ENCODE peak calls at places on chromosome 12, in four cellular contexts. O, G, E and V are unnamed samples.

GRCh38 chr12:40375076-40375475 is 150.3 kb downstream of the LRRK2 start:
- DNase-seq in O (peak; percentile 27), G (peak; percentile 1), E (no peak), V (no peak)

GRCh38 chr12:21607701-21608100 is 3.1 kb upstream of the GYS2 start:
- DNase-seq in O (peak; percentile 40), G (peak; percentile 55), E (peak; percentile 33), V (no peak)

GRCh38 chr12:89468648-89469326 is 55.8 kb downstream of the GALNT4 start:
- DNase-seq in O (no peak), G (no peak), E (no peak), V (peak; percentile 38)

GRCh38 chr12:39440101-39440500 is 2.8 kb downstream of the KIF21A start:
- DNase-seq in O (no peak), G (no peak), E (no peak), V (no peak)

GRCh38 chr12:73817161-73817560 is 720.5 kb upstream of the ATXN7L3B start:
- DNase-seq in O (no peak), G (no peak), E (no peak), V (no peak)

GRCh38 chr12:50101663-50102062 is 2.1 kb upstream of the GPD1 start:
- DNase-seq in O (peak; percentile 45), G (peak; percentile 46), E (peak; percentile 56), V (no peak)

GRCh38 chr12:80316141-80316700 is 127.8 kb upstream of the PTPRQ start:
- DNase-seq in O (peak; percentile 15), G (no peak), E (no peak), V (no peak)

GRCh38 chr12:66803972-66804371 is 125.1 kb upstream of the GRIP1 start:
- DNase-seq in O (no peak), G (no peak), E (peak; percentile 2), V (no peak)

GRCh38 chr12:104230704-104231103 is 15.1 kb downstream of the TXNRD1 start:
- DNase-seq in O (no peak), G (no peak), E (no peak), V (no peak)

GRCh38 chr12:48956279-48957140 is 777 bp downstream of the ARF3 start:
- DNase-seq in O (peak; percentile 98), G (peak; percentile 98), E (peak; percentile 97), V (peak; percentile 59)

GRCh38 chr12:58413794-58414193 is 472.4 kb downstream of the ATP23 start:
- DNase-seq in O (peak; percentile 86), G (peak; percentile 95), E (peak; percentile 75), V (no peak)

GRCh38 chr12:6333566-6333965 is 8.3 kb downstream of the TNFRSF1A start:
- DNase-seq in O (peak; percentile 97), G (peak; percentile 51), E (peak; percentile 84), V (no peak)

GRCh38 chr12:54983536-54984102 is 943 bp downstream of the TESPA1 start:
- DNase-seq in O (no peak), G (no peak), E (no peak), V (no peak)

GRCh38 chr12:130969223-130969622 is 15.5 kb downstream of the ADGRD1 start:
- DNase-seq in O (no peak), G (no peak), E (no peak), V (no peak)

GRCh38 chr12:6868211-6869048 is 1.1 kb downstream of the TPI1 start:
- DNase-seq in O (peak; percentile 18), G (no peak), E (peak; percentile 26), V (no peak)

GRCh38 chr12:93689076-93689834 is 12.1 kb downstream of the CRADD start:
- DNase-seq in O (peak; percentile 88), G (peak; percentile 87), E (no peak), V (no peak)

GRCh38 chr12:20520572-20520971 is 152.2 kb downstream of the PDE3A start:
- DNase-seq in O (no peak), G (no peak), E (no peak), V (no peak)

GRCh38 chr12:78293039-78293686 is 462.5 kb downstream of the NAV3 start:
- DNase-seq in O (peak; percentile 61), G (peak; percentile 11), E (no peak), V (no peak)

GRCh38 chr12:5434647-5434968 is 2.7 kb downstream of the NTF3 start:
- DNase-seq in O (no peak), G (no peak), E (no peak), V (no peak)

GRCh38 chr12:14403711-14404164 is 38.3 kb downstream of the ATF7IP start:
- DNase-seq in O (peak; percentile 60), G (peak; percentile 82), E (peak; percentile 93), V (peak; percentile 38)

GRCh38 chr12:13368971-13369370 is 172.4 kb downstream of the EMP1 start:
- DNase-seq in O (no peak), G (no peak), E (no peak), V (no peak)

GRCh38 chr12:67625004-67625403 is 23.5 kb upstream of the DYRK2 start:
- DNase-seq in O (no peak), G (no peak), E (no peak), V (no peak)

GRCh38 chr12:100186071-100186470 is 14.5 kb upstream of the ACTR6 start:
- DNase-seq in O (no peak), G (peak; percentile 11), E (no peak), V (no peak)

GRCh38 chr12:45671254-45671653 is 58.3 kb upstream of the ARID2 start:
- DNase-seq in O (peak; percentile 45), G (peak; percentile 57), E (peak; percentile 62), V (no peak)

GRCh38 chr12:107027304-107028053 is 40.5 kb upstream of the MTERF2 start:
- DNase-seq in O (peak; percentile 94), G (peak; percentile 94), E (peak; percentile 97), V (no peak)

GRCh38 chr12:65895759-65896656 is 71.7 kb downstream of the HMGA2 start:
- DNase-seq in O (no peak), G (peak; percentile 61), E (no peak), V (no peak)

GRCh38 chr12:53213348-53213747 is 6.3 kb upstream of the ITGB7 start:
- DNase-seq in O (peak; percentile 69), G (peak; percentile 78), E (peak; percentile 66), V (peak; percentile 81)

GRCh38 chr12:30988887-30989286 is 62.3 kb downstream of the TSPAN11 start:
- DNase-seq in O (no peak), G (no peak), E (no peak), V (no peak)
- TF ChIP-seq CTCF in O (no peak), G (no peak), E (no peak), V (no peak)

GRCh38 chr12:70849265-70849960 is 71.1 kb downstream of the PTPRR start:
- DNase-seq in O (peak; percentile 36), G (peak; percentile 25), E (peak; percentile 20), V (no peak)
- TF ChIP-seq CTCF in O (peak; percentile 56), G (peak; percentile 30), E (peak; percentile 36), V (peak; percentile 19)

GRCh38 chr12:122160761-122161160 is 13.3 kb downstream of the IL31 start:
- DNase-seq in O (no peak), G (no peak), E (no peak), V (no peak)

GRCh38 chr12:122161682-122162081 is 12.3 kb downstream of the IL31 start:
- DNase-seq in O (no peak), G (no peak), E (no peak), V (no peak)

GRCh38 chr12:122159879-122160278 is 14.1 kb downstream of the IL31 start:
- DNase-seq in O (no peak), G (no peak), E (no peak), V (no peak)

GRCh38 chr12:122166422-122167327 is 7.3 kb downstream of the IL31 start:
- DNase-seq in O (no peak), G (no peak), E (no peak), V (peak; percentile 68)

GRCh38 chr12:122162976-122163375 is 11.0 kb downstream of the IL31 start:
- DNase-seq in O (no peak), G (no peak), E (no peak), V (no peak)
- TF ChIP-seq CTCF in O (no peak), G (no peak), E (no peak), V (no peak)

GRCh38 chr12:47817272-47818006 is 2.3 kb downstream of the HDAC7 start:
- DNase-seq in O (no peak), G (no peak), E (no peak), V (no peak)
- TF ChIP-seq CTCF in O (no peak), G (peak; percentile 28), E (peak; percentile 41), V (no peak)